ENCODE peak calls at places on chromosomes 4 and X, in nine cellular contexts. One of them, this sample, is unnamed.

GRCh38 chr4:142549248-142549647 is 296.9 kb downstream of the INPP4B start:
- DNase-seq in cardiac fibroblast: no peak
- DNase-seq in OCI-LY7: no peak
- DNase-seq in activated CD4-positive, alpha-beta T cell treated with anti-CD3 and anti-CD28 coated beads, Interleukin-2, amount 50 U/mL, for 48 hours: no peak
- DNase-seq in Right ventricle myocardium superior: no peak
- DNase-seq in HS-5: no peak
- DNase-seq in memory B cell: no peak
- DNase-seq in germinal center: no peak
- DNase-seq in M059J: no peak
- DNase-seq in this sample: no peak

GRCh38 chr4:1364748-1365147 is 17.7 kb downstream of the UVSSA start:
- DNase-seq in cardiac fibroblast: no peak
- DNase-seq in OCI-LY7: no peak
- DNase-seq in activated CD4-positive, alpha-beta T cell treated with anti-CD3 and anti-CD28 coated beads, Interleukin-2, amount 50 U/mL, for 48 hours: no peak
- DNase-seq in Right ventricle myocardium superior: no peak
- DNase-seq in HS-5: no peak
- DNase-seq in memory B cell: no peak
- DNase-seq in germinal center: no peak
- DNase-seq in M059J: no peak
- DNase-seq in this sample: no peak

GRCh38 chr4:105191621-105192210 is 45.0 kb downstream of the TET2 start:
- DNase-seq in cardiac fibroblast: peak
- DNase-seq in OCI-LY7: no peak
- DNase-seq in activated CD4-positive, alpha-beta T cell treated with anti-CD3 and anti-CD28 coated beads, Interleukin-2, amount 50 U/mL, for 48 hours: no peak
- DNase-seq in Right ventricle myocardium superior: no peak
- DNase-seq in HS-5: no peak
- DNase-seq in memory B cell: no peak
- DNase-seq in germinal center: no peak
- DNase-seq in M059J: peak
- DNase-seq in this sample: peak

GRCh38 chrX:129716507-129716906 is 22.3 kb upstream of the XPNPEP2 start:
- DNase-seq in cardiac fibroblast: no peak
- DNase-seq in OCI-LY7: no peak
- DNase-seq in activated CD4-positive, alpha-beta T cell treated with anti-CD3 and anti-CD28 coated beads, Interleukin-2, amount 50 U/mL, for 48 hours: no peak
- DNase-seq in Right ventricle myocardium superior: no peak
- DNase-seq in HS-5: no peak
- DNase-seq in memory B cell: no peak
- DNase-seq in germinal center: no peak
- DNase-seq in M059J: no peak
- DNase-seq in this sample: no peak

GRCh38 chr4:110059556-110060191 is 138.7 kb downstream of the ELOVL6 start:
- DNase-seq in cardiac fibroblast: peak
- DNase-seq in OCI-LY7: peak
- DNase-seq in activated CD4-positive, alpha-beta T cell treated with anti-CD3 and anti-CD28 coated beads, Interleukin-2, amount 50 U/mL, for 48 hours: no peak
- DNase-seq in Right ventricle myocardium superior: no peak
- DNase-seq in HS-5: peak
- DNase-seq in memory B cell: no peak
- DNase-seq in germinal center: no peak
- DNase-seq in M059J: peak
- DNase-seq in this sample: peak

GRCh38 chr4:3765271-3766206 is 646 bp upstream of the ADRA2C start:
- DNase-seq in cardiac fibroblast: peak
- DNase-seq in OCI-LY7: no peak
- DNase-seq in activated CD4-positive, alpha-beta T cell treated with anti-CD3 and anti-CD28 coated beads, Interleukin-2, amount 50 U/mL, for 48 hours: peak
- DNase-seq in Right ventricle myocardium superior: no peak
- DNase-seq in HS-5: no peak
- DNase-seq in memory B cell: no peak
- DNase-seq in germinal center: peak
- DNase-seq in M059J: peak
- DNase-seq in this sample: peak

GRCh38 chr4:98996056-98996941 is 778 bp downstream of the METAP1 start:
- DNase-seq in cardiac fibroblast: peak
- DNase-seq in OCI-LY7: peak
- DNase-seq in activated CD4-positive, alpha-beta T cell treated with anti-CD3 and anti-CD28 coated beads, Interleukin-2, amount 50 U/mL, for 48 hours: no peak
- DNase-seq in Right ventricle myocardium superior: no peak
- DNase-seq in HS-5: peak
- DNase-seq in memory B cell: no peak
- DNase-seq in germinal center: peak
- DNase-seq in M059J: peak
- DNase-seq in this sample: peak

GRCh38 chrX:9291666-9292065 is 173.2 kb upstream of the TBL1X start:
- DNase-seq in cardiac fibroblast: no peak
- DNase-seq in OCI-LY7: no peak
- DNase-seq in activated CD4-positive, alpha-beta T cell treated with anti-CD3 and anti-CD28 coated beads, Interleukin-2, amount 50 U/mL, for 48 hours: no peak
- DNase-seq in Right ventricle myocardium superior: no peak
- DNase-seq in HS-5: no peak
- DNase-seq in memory B cell: no peak
- DNase-seq in germinal center: no peak
- DNase-seq in M059J: no peak
- DNase-seq in this sample: no peak

GRCh38 chrX:119887721-119888425 is 7.8 kb upstream of the AKAP14 start:
- DNase-seq in cardiac fibroblast: peak
- DNase-seq in OCI-LY7: peak
- DNase-seq in activated CD4-positive, alpha-beta T cell treated with anti-CD3 and anti-CD28 coated beads, Interleukin-2, amount 50 U/mL, for 48 hours: peak
- DNase-seq in Right ventricle myocardium superior: peak
- DNase-seq in HS-5: no peak
- DNase-seq in memory B cell: peak
- DNase-seq in germinal center: peak
- DNase-seq in M059J: peak
- DNase-seq in this sample: peak